ENCODE peak calls at places on chromosomes 13 and 19, in five cellular contexts. Y is GM12865, Z is A549, W is body of pancreas, V is esophagus muscularis mucosa. X is an unnamed sample.

GRCh38 chr13:74134777-74135305 is 637 bp upstream of the KLF12 start:
- DNase-seq in Y (peak), Z (peak), W (peak), V (peak), X (peak)

GRCh38 chr13:20175406-20175794 is 14.5 kb upstream of the GJA3 start:
- DNase-seq in Y (no peak), Z (no peak), W (no peak), V (no peak), X (no peak)

GRCh38 chr13:98930014-98930625 is 47.7 kb downstream of the DOCK9 start:
- DNase-seq in Y (no peak), Z (no peak), W (no peak), V (no peak), X (peak)

GRCh38 chr19:47479701-47480503 is 4.1 kb downstream of the KPTN start:
- DNase-seq in Y (no peak), Z (no peak), W (no peak), V (no peak), X (peak)

GRCh38 chr13:43730642-43731041 is 56.1 kb downstream of the ENOX1 start:
- DNase-seq in Y (no peak), Z (no peak), W (peak), V (no peak), X (no peak)

GRCh38 chr13:31797154-31797775 is 57.9 kb downstream of the RXFP2 start:
- DNase-seq in Y (no peak), Z (peak), W (no peak), V (no peak), X (no peak)

GRCh38 chr13:23921451-23921888 is 24.2 kb upstream of the C1QTNF9B start:
- DNase-seq in Y (peak), Z (peak), W (no peak), V (no peak), X (peak)

GRCh38 chr13:51721485-51721884 is 82.5 kb downstream of the DHRS12 start:
- DNase-seq in Y (peak), Z (no peak), W (no peak), V (no peak), X (no peak)

GRCh38 chr19:18591735-18592385 is 3.3 kb downstream of the REX1BD start:
- DNase-seq in Y (no peak), Z (no peak), W (no peak), V (no peak), X (no peak)

GRCh38 chr13:85521586-85521985 is 277.6 kb downstream of the SLITRK6 start:
- DNase-seq in Y (no peak), Z (no peak), W (no peak), V (no peak), X (no peak)

GRCh38 chr19:58059003-58059671 is at the start of gene ZNF135:
- DNase-seq in Y (no peak), Z (no peak), W (peak), V (peak), X (peak)

GRCh38 chr13:110565296-110565695 is 3.8 kb upstream of the RAB20 start:
- DNase-seq in Y (no peak), Z (no peak), W (no peak), V (no peak), X (no peak)

GRCh38 chr13:96946709-96947311 is 47.5 kb downstream of the OXGR1 start:
- DNase-seq in Y (no peak), Z (no peak), W (no peak), V (peak), X (no peak)

GRCh38 chr13:30017880-30018279 is 167.5 kb upstream of the UBL3 start:
- DNase-seq in Y (no peak), Z (no peak), W (no peak), V (no peak), X (peak)
- TF ChIP-seq CTCF in Y (no peak), Z (no peak), W (no peak), V (no peak), X (no peak)

DNA sequence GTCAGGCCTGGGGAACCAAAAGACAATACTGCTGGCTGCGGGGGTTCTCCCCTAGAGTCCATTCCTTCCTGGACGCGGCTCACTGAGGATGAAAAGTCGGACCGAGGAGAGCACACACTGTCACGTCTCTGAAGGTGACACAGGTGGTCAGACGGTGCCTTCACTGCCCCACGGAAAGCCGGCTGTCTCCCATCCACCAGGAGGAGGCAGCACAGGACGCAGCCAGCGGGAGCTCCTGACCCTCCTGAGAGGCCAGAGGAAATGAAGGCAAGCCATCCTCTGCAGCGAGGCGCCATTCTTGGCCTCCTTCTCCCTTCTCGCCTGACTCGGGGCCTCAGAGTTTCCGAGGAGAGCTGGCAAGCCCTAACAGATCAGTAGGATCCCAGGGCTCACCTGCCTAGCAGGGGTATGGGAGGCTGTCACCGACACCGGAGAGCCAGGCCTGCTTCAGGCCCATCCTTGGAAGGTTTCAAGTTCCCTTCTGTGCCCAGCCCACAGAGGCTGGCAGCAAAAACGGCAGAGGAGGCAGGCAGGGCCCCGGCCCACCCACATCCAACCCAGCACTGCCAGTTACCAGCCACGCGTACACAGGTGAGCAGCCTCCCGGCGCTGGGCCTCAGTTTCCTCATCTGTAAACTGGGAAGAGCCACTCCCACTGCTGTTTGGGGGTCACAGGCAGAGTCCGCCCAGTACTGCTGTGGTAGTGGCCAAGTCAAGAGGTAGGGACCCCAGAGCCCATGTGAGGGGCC is 4.5 kb downstream of the REXO1 start:
- DNase-seq in Y (no peak), Z (no peak), W (no peak), V (no peak), X (no peak)
- TF ChIP-seq CTCF in Y (no peak), Z (no peak), W (no peak), V (no peak), X (no peak)

GRCh38 chr19:52188822-52189744 is 769 bp upstream of the PPP2R1A start:
- DNase-seq in Y (no peak), Z (peak), W (no peak), V (peak), X (peak)
- TF ChIP-seq CTCF in Y (no peak), Z (no peak), W (no peak), V (no peak), X (no peak)

GRCh38 chr13:26971990-26972888 is 199.4 kb downstream of the USP12 start:
- DNase-seq in Y (peak), Z (peak), W (peak), V (no peak), X (peak)
- TF ChIP-seq CTCF in Y (peak), Z (peak), W (peak), V (no peak), X (no peak)

DNA sequence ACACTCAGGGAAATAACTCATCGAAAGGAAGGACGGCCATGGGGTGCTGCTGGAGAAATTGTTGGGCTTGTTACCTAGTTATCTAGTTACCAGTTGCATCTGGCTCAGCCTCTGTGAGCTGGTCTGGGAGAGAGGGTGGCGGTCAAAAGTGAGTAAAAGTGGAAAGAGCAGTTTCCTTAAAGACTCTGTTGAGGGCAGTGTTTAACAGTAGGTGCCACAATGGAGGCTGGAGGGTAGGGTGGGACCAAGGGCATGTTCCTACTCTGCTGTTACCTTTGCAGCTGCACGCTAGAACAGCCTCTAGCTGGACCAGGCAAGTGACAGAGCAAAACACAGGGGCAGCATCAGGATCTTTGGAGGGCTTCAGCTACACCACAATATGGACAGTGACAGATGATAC is 228.8 kb upstream of the STARD13 start:
- DNase-seq in Y (no peak), Z (no peak), W (no peak), V (no peak), X (no peak)
- TF ChIP-seq CTCF in Y (no peak), Z (no peak), W (no peak), V (no peak), X (no peak)

GRCh38 chr13:48333976-48334375 is 30.4 kb downstream of the RB1 start:
- DNase-seq in Y (no peak), Z (no peak), W (no peak), V (no peak), X (no peak)

DNA sequence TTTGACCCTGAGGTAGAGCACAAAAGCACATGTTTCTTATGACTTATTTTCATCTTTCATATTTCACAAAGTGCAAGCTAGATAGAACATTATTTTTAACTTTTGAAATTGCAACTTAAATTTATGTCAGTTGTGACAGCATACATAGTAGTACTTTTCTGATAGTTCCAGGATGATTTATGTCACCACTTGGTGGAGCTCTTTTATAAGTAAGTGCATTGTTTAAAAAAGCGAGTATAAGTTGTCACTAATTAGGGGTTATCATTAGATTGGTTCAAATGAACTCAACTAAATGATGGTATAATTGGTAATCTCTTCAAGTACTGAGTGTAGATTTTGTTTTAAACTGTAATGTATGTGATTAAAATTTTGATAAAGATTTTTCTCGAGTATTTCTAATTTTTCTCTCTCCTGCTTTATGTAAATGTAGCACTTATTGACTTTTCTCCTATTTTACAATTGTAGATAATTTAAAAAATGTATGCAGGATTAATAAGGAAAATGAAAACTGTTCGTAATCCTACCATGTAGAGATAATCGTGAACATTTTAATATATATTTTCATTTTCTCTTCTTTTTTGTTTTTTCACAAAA is 31.1 kb downstream of the RB1 start:
- DNase-seq in Y (peak), Z (peak), W (no peak), V (no peak), X (no peak)
- TF ChIP-seq CTCF in Y (peak), Z (peak), W (peak), V (peak), X (peak)

X was measured in endothelial cell.